ENCODE peak calls at places on chromosome 16, in four cellular contexts. O is K562, Y is WTC11, V is HepG2. X is an unnamed sample.
A peak's percentile ranks its signal among the peaks of the same experiment; 100 is the strongest.

GRCh38 chr16:6682142-6682811 is 650.4 kb upstream of the RBFOX1 start:
- DNase-seq in O (peak; percentile 70), V (peak; percentile 20), Y (peak; percentile 32), X (no peak)

GRCh38 chr16:81261049-81261648 is 22.7 kb downstream of the BCO1 start:
- DNase-seq in O (peak; percentile 80), V (peak; percentile 36), Y (peak; percentile 26), X (no peak)

GRCh38 chr16:88924834-88925539 is 52.0 kb downstream of the CBFA2T3 start:
- DNase-seq in Y (peak; percentile 58), O (peak; percentile 58), V (peak; percentile 70), X (no peak)

GRCh38 chr16:87062569-87063442 is 254.4 kb downstream of the C16orf95 start:
- DNase-seq in O (peak; percentile 95), Y (peak; percentile 82), V (peak; percentile 49), X (no peak)

GRCh38 chr16:14667347-14668266 is 26.5 kb downstream of the PLA2G10 start:
- DNase-seq in O (no peak), Y (no peak), V (no peak), X (no peak)

GRCh38 chr16:68985268-68985667 is 120.2 kb upstream of the HAS3 start:
- DNase-seq in Y (no peak), V (no peak), O (no peak), X (no peak)

GRCh38 chr16:12729448-12729847 is 74.2 kb downstream of the CPPED1 start:
- DNase-seq in O (no peak), Y (no peak), V (no peak), X (no peak)

GRCh38 chr16:86110726-86111125 is 211.8 kb downstream of the IRF8 start:
- DNase-seq in V (no peak), Y (no peak), O (no peak), X (no peak)

GRCh38 chr16:86897486-86897885 is 319.1 kb downstream of the FOXL1 start:
- DNase-seq in V (no peak), O (no peak), Y (no peak), X (no peak)

GRCh38 chr16:17368951-17369350 is 101.8 kb downstream of the XYLT1 start:
- DNase-seq in V (no peak), Y (no peak), O (no peak), X (no peak)

GRCh38 chr16:47475786-47476185 is 14.7 kb downstream of the PHKB start:
- DNase-seq in O (no peak), V (peak; percentile 93), Y (no peak), X (no peak)

GRCh38 chr16:88306411-88306810 is 76.3 kb upstream of the ZNF469 start:
- DNase-seq in Y (no peak), O (no peak), V (no peak), X (no peak)

GRCh38 chr16:3534126-3534525 is 33.3 kb downstream of the CLUAP1 start:
- DNase-seq in V (no peak), O (no peak), Y (no peak), X (no peak)

GRCh38 chr16:3532741-3533140 is 31.9 kb downstream of the CLUAP1 start:
- DNase-seq in O (no peak), Y (no peak), V (no peak), X (no peak)

GRCh38 chr16:3536851-3537250 is 36.0 kb downstream of the CLUAP1 start:
- DNase-seq in Y (no peak), O (no peak), V (no peak), X (no peak)

GRCh38 chr16:3538222-3538621 is 37.4 kb downstream of the CLUAP1 start:
- DNase-seq in O (no peak), V (no peak), Y (no peak), X (no peak)

DNA sequence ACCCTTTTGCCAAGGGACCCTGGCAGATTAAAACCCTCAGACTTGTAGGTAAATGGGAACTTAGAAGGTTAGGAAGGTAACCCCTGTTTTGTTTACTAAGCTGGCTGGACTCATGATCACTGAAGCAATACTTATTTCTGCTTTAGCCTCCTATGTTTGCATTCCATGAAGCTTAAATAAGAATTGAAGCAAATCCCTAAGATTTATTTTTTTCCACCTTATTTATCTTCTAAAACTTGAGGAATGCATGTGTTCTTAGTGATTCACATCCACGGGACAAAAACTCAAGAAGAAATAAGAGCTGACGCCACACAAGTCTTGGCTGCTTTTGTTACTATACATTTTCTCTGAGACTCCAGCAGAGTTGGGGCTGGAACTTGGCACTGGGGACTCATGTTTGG is 35.5 kb downstream of the CLUAP1 start:
- DNase-seq in Y (no peak), V (no peak), O (no peak), X (no peak)
- TF ChIP-seq SP1 in Y (no peak), V (no peak), O (no peak), X (no peak)

DNA sequence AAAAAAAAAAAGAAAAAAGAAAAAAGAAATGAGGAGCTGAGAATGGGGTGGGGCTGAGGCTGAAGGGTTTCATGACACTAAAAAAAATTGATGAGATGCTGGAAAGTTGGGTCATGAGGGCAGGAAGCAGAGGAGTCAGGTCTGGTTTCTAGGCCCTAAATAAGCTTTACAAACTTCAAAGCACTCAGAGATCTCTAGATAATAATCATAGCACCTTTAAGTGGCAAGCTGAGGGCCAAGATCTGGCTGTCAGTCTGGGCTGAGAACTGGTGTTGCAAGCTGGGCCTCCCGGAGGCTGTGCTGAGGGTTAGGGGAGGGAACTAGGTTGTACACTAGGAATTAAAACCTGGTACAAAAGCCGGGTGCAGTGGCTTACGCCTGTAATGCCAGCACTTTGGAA is 6.4 kb downstream of the ZNF764 start:
- DNase-seq in V (no peak), Y (no peak), O (no peak), X (no peak)
- TF ChIP-seq TCF7 in V (no peak), Y (no peak), O (no peak), X (no peak)

DNA sequence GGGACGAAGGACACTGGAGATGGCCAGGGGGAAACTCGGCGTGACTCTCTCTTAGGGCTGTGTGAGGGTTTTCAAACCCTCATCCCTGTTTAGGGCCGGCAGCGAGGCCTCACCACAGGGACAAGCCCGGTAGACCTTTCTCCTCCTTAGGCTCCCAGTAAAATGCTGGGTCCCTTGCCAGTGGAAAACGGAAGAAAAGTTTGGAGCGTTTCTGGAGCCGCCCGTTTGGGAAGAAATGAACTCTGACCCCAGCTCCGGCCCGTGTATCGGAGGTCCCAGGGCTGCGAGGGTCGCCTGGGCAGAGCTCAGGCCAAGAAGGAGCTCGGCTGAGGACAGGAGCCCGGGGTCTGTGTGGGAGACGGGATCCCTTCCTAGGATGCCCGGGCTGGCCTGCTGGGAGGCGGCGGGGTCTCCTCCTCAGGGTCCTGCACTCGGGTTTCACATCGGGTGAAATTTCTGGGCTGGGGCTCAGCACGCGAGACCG is 23.2 kb downstream of the ZNF213 start:
- DNase-seq in V (no peak), O (no peak), Y (no peak), X (no peak)
- TF ChIP-seq SP1 in V (no peak), O (no peak), Y (no peak), X (no peak)

GRCh38 chr16:30417447-30418349 is 10.3 kb downstream of the ZNF771 start:
- DNase-seq in Y (peak; percentile 88), V (no peak), O (no peak), X (peak; percentile 84)
- TF ChIP-seq TCF7 in Y (peak; percentile 88), V (no peak), O (no peak), X (no peak)

DNA sequence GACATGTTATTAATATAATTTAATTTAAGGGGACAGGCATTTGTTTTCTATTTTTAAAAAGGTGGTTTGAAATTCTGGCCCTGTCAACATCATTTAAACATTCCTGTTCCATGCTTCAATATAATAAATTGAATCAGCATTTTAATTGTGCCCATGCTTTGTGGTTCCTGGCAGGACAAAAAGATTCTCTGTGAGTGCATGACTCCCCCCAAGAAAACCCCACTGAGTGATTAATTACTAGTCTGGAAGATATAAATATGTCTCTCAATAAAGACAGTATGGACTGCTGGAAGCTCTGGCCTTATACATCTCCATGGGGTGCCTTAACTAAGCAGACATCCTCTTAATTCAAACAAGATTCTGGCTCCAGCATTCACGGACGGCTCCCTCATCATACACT is 95.1 kb upstream of the PSMD7 start:
- DNase-seq in O (no peak), Y (no peak), V (no peak), X (no peak)
- TF ChIP-seq SP1 in O (no peak), Y (no peak), V (no peak), X (no peak)

DNA sequence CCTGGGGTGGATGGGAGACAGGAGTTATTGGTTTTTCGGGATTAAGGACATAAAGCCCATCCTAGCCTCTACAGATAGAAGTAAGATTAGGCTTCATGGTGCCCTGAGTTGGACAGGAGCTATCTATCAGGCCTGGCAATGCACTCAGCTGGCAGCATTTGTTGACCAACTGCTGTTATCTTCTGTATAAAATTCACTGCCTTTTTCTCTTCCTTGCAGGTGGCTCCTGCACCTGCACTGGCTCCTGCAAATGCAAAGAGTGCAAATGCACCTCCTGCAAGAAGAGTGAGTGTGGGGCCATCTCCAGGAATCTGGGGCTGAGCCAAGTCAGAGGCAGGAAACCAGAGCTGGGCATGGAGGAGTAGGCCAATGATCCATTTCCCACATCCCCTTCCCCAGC is 579 bp downstream of the MT1A start:
- DNase-seq in V (no peak), Y (no peak), O (no peak), X (no peak)
- TF ChIP-seq TCF7 in V (no peak), Y (no peak), O (no peak), X (no peak)

DNA sequence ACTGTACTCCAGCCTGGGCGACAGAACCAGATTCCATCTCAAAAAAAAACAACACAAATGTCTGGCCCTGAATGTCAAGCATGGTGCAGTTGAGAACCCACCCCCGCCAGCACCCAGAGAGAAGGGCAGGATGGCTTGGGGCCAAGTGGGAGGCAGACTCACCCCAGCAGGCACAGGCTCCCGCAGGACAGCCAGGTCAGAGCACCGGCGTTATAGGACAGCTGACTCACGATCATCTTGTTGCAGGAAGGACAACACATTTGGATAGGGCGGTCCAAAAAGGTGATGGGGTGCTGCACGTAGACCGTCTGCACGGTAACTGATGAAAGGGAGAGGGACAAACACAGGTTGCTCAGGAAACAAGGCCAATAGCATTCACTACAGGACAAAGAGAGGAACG is 33.3 kb downstream of the LITAF start:
- DNase-seq in Y (no peak), O (no peak), V (no peak), X (no peak)
- TF ChIP-seq SP1 in Y (no peak), O (no peak), V (no peak), X (no peak)

DNA sequence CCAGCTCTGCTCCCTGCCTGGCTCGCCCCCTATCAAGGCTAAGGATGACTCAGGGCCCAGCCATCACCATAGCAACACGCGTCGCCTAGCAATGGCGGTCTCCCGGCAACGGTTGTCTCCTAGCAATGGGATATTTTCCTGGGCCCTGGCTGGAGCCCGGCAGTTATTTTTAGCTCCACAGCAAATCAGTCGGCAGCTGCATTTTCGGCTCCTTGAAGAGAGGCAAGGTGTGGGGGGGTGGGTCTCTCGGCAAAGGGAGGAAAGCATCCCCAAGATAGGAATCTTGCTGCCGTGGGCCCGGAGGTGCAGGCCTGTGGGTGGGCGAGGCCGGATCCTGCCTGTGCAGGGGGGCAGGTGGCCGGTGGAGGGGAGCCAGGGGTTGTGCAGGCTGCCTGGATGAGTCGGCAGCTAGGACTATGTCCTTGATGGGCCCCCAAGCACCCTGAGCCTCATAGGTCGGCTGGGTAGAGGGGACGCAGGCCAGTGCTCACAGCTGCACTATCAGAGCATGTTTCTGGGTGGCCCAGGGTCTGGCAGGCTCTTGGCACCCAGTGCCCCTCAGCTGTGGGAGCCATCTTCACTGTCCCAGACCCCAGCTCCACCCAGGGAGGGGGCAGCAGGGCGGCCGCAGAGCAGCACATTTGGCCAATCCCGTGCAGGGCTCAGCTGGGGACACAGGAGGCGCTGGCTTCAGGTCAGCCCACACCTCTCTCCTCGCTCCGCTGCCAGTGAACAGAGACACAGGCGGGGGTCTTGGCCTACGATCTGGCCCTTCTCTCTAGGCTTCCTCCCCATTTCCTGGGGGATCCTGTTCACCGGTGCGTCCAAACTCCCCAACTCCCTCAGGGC is 4.3 kb upstream of the FBXL16 start:
- DNase-seq in O (peak; percentile 77), Y (peak; percentile 69), V (no peak), X (no peak)
- TF ChIP-seq TCF7 in O (no peak), Y (no peak), V (no peak), X (no peak)

GRCh38 chr16:73129455-73129854 is 81.5 kb upstream of the ZFHX3 start:
- DNase-seq in O (no peak), V (no peak), Y (no peak), X (no peak)
- TF ChIP-seq SP1 in O (no peak), V (no peak), Y (no peak), X (no peak)